ENCODE peak calls at places on chromosomes 1 and 21, in nine cellular contexts. W is A549; K is stromal cell of bone marrow; T is activated T-helper 9 cell treated with anti-CD3 and anti-CD28 coated beads, Interleukin-2, amount 50 U/mL, for 16 hours; L is left cardiac atrium; R is fibroblast of the conjunctiva; X is NCI-H2171 treated with DMSO at 0.1 percent for 48 hours; O is activated T-helper 1 cell treated with anti-CD3 and anti-CD28 coated beads, Interleukin-12 subunit alpha, Interleukin-12 subunit beta, Interleukin-2, Interleukin-4 antibody, amounts not matched to agents 30 ng/mL and 10 ng/mL and 1 ng/mL, durations not matched to agents 14 hours and 24 hours and 36 hours; I is globus pallidus. P is an unnamed sample.

GRCh38 chr21:27382404-27382803 is 415.5 kb upstream of the ADAMTS5 start:
- DNase-seq in W (no peak), K (no peak), T (no peak), L (no peak), R (no peak), X (peak), O (no peak), I (no peak), P (peak)

GRCh38 chr1:116908821-116909510 is 750 bp upstream of the PTGFRN start:
- DNase-seq in W (no peak), K (no peak), T (no peak), L (no peak), R (no peak), X (no peak), O (no peak), I (no peak), P (no peak)

GRCh38 chr1:23370744-23371710 is 1.4 kb upstream of the ZNF436 start:
- DNase-seq in W (no peak), K (no peak), T (no peak), L (no peak), R (peak), X (peak), O (no peak), I (no peak), P (no peak)

GRCh38 chr1:160629286-160630210 is 17.3 kb downstream of the SLAMF1 start:
- DNase-seq in W (no peak), K (no peak), T (peak), L (peak), R (no peak), X (no peak), O (peak), I (peak), P (no peak)

GRCh38 chr1:178958491-178958890 is 67.2 kb upstream of the FAM20B start:
- DNase-seq in W (no peak), K (no peak), T (no peak), L (no peak), R (no peak), X (no peak), O (no peak), I (no peak), P (no peak)

GRCh38 chr21:43874085-43874785 is 9.2 kb downstream of the AGPAT3 start:
- DNase-seq in W (no peak), K (no peak), T (no peak), L (no peak), R (no peak), X (no peak), O (no peak), I (no peak), P (no peak)

GRCh38 chr1:159088050-159088449 is 11.5 kb upstream of the AIM2 start:
- DNase-seq in W (no peak), K (peak), T (no peak), L (no peak), R (peak), X (no peak), O (no peak), I (no peak), P (peak)

GRCh38 chr1:164155337-164155850 is 403.6 kb upstream of the PBX1 start:
- DNase-seq in W (no peak), K (no peak), T (no peak), L (no peak), R (peak), X (no peak), O (no peak), I (no peak), P (no peak)

GRCh38 chr1:156303241-156303640 is 4.1 kb upstream of the VHLL start:
- DNase-seq in W (no peak), K (no peak), T (no peak), L (no peak), R (no peak), X (no peak), O (no peak), I (no peak), P (no peak)

GRCh38 chr1:209674957-209675566 is at the start of gene G0S2:
- DNase-seq in W (no peak), K (no peak), T (peak), L (peak), R (peak), X (no peak), O (peak), I (peak), P (peak)

GRCh38 chr21:41928621-41929220 is 25.1 kb downstream of the C2CD2 start:
- DNase-seq in W (no peak), K (no peak), T (no peak), L (no peak), R (no peak), X (no peak), O (no peak), I (no peak), P (no peak)

GRCh38 chr1:229884765-229885164 is 182.3 kb upstream of the GALNT2 start:
- DNase-seq in W (no peak), K (no peak), T (no peak), L (no peak), R (no peak), X (no peak), O (no peak), I (no peak), P (no peak)

GRCh38 chr1:47233165-47233564 is 1.1 kb upstream of the TAL1 start:
- DNase-seq in W (no peak), K (no peak), T (no peak), L (no peak), R (no peak), X (no peak), O (no peak), I (no peak), P (no peak)

GRCh38 chr1:83958704-83959103 is 40.2 kb downstream of the TTLL7 start:
- DNase-seq in W (no peak), K (no peak), T (no peak), L (no peak), R (no peak), X (no peak), O (no peak), I (no peak), P (peak)

GRCh38 chr1:109298666-109299086 is 8.1 kb downstream of the MYBPHL start:
- DNase-seq in W (no peak), K (no peak), T (no peak), L (peak), R (no peak), X (peak), O (no peak), I (peak), P (peak)

GRCh38 chr1:89844236-89844807 is 23.5 kb downstream of the LRRC8D start:
- DNase-seq in W (no peak), K (no peak), T (peak), L (no peak), R (no peak), X (no peak), O (no peak), I (no peak), P (peak)

GRCh38 chr1:47722909-47723580 is 274.1 kb downstream of the TRABD2B start:
- DNase-seq in W (no peak), K (no peak), T (no peak), L (no peak), R (no peak), X (no peak), O (no peak), I (no peak), P (no peak)

GRCh38 chr1:43373034-43373940 is 5.5 kb upstream of the ELOVL1 start:
- DNase-seq in W (peak), K (peak), T (no peak), L (no peak), R (no peak), X (no peak), O (no peak), I (no peak), P (peak)

GRCh38 chr1:12078938-12079861 is 16.1 kb downstream of the TNFRSF8 start:
- DNase-seq in W (peak), K (no peak), T (no peak), L (peak), R (no peak), X (peak), O (no peak), I (no peak), P (peak)

GRCh38 chr1:218164930-218165686 is 120.0 kb upstream of the RRP15 start:
- DNase-seq in W (peak), K (no peak), T (no peak), L (peak), R (no peak), X (peak), O (no peak), I (no peak), P (no peak)

GRCh38 chr21:38858429-38859205 is 52.9 kb downstream of the ETS2 start:
- DNase-seq in W (no peak), K (no peak), T (no peak), L (no peak), R (no peak), X (no peak), O (no peak), I (no peak), P (peak)

GRCh38 chr1:184199036-184199796 is 147.7 kb downstream of the TSEN15 start:
- DNase-seq in W (no peak), K (no peak), T (no peak), L (no peak), R (no peak), X (no peak), O (no peak), I (no peak), P (peak)

GRCh38 chr1:156498447-156499193 is 2.0 kb downstream of the MEF2D start:
- DNase-seq in W (no peak), K (no peak), T (no peak), L (peak), R (no peak), X (no peak), O (no peak), I (no peak), P (peak)

GRCh38 chr1:154463512-154463990 is 38.5 kb upstream of the TDRD10 start:
- DNase-seq in W (no peak), K (no peak), T (peak), L (no peak), R (no peak), X (no peak), O (peak), I (no peak), P (no peak)

GRCh38 chr1:91526496-91526895 is 25.8 kb downstream of the CDC7 start:
- DNase-seq in W (no peak), K (no peak), T (no peak), L (no peak), R (peak), X (no peak), O (no peak), I (no peak), P (peak)

GRCh38 chr1:51300270-51300669 is 30.1 kb downstream of the TTC39A start:
- DNase-seq in W (no peak), K (no peak), T (no peak), L (no peak), R (no peak), X (no peak), O (no peak), I (no peak), P (no peak)

GRCh38 chr21:17388226-17388625 is 124.6 kb upstream of the CXADR start:
- DNase-seq in W (no peak), K (no peak), T (no peak), L (no peak), R (no peak), X (no peak), O (no peak), I (peak), P (no peak)

GRCh38 chr1:40243371-40243770 is 4.4 kb upstream of the TMCO2 start:
- DNase-seq in W (no peak), K (no peak), T (no peak), L (no peak), R (no peak), X (no peak), O (no peak), I (no peak), P (no peak)

GRCh38 chr1:220441211-220441610 is 86.7 kb upstream of the MARK1 start:
- DNase-seq in W (no peak), K (no peak), T (no peak), L (no peak), R (no peak), X (no peak), O (no peak), I (no peak), P (no peak)

GRCh38 chr21:37803076-37803475 is 113.2 kb downstream of the KCNJ6 start:
- DNase-seq in W (no peak), K (no peak), T (no peak), L (no peak), R (no peak), X (no peak), O (no peak), I (no peak), P (no peak)

GRCh38 chr1:230067871-230068814 is 1.1 kb downstream of the GALNT2 start:
- DNase-seq in W (peak), K (no peak), T (no peak), L (peak), R (no peak), X (no peak), O (peak), I (peak), P (no peak)

GRCh38 chr1:236103646-236104218 is 38.6 kb upstream of the GPR137B start:
- DNase-seq in W (peak), K (peak), T (peak), L (peak), R (peak), X (peak), O (peak), I (peak), P (peak)

GRCh38 chr1:26182372-26182675 is 5.0 kb downstream of the CNKSR1 start:
- DNase-seq in W (no peak), K (no peak), T (no peak), L (no peak), R (no peak), X (no peak), O (no peak), I (no peak), P (no peak)

GRCh38 chr1:228496494-228496893 is 9.3 kb downstream of the RNF187 start:
- DNase-seq in W (no peak), K (no peak), T (no peak), L (no peak), R (no peak), X (no peak), O (no peak), I (no peak), P (no peak)

GRCh38 chr1:83619497-83619896 is 379.4 kb downstream of the TTLL7 start:
- DNase-seq in W (no peak), K (no peak), T (no peak), L (no peak), R (no peak), X (no peak), O (no peak), I (no peak), P (no peak)